ENCODE peak calls at places on chromosomes 3 and 15, in ten cellular contexts. A is HEK293T; I is sigmoid colon; X is stimulated activated CD4-positive, alpha-beta T cell treated with anti-CD3 and anti-CD28 coated beads, Interleukin-2, amount 100 ng/mL, for 48 hours; Q is mesothelial cell of epicardium; W is osteocyte; P is HepG2; N is lower lobe of right lung; Z is A172; Y is AG04450. G is an unnamed sample.

GRCh38 chr15:48282186-48282585 is 49.0 kb upstream of the DUT start:
- DNase-seq in A (no peak), I (no peak), X (no peak), Q (no peak), W (no peak), P (no peak), N (no peak), Z (no peak), Y (no peak), G (no peak)

GRCh38 chr15:74631935-74632560 is 16.4 kb downstream of the CLK3 start:
- DNase-seq in A (peak), I (no peak), X (peak), Q (no peak), W (no peak), P (peak), N (no peak), Z (peak), Y (no peak), G (peak)

GRCh38 chr3:53346514-53346913 is 829 bp downstream of the DCP1A start:
- DNase-seq in A (peak), I (no peak), X (no peak), Q (no peak), W (no peak), P (peak), N (no peak), Z (no peak), Y (no peak), G (no peak)

GRCh38 chr3:51935886-51936755 is 5.6 kb downstream of the RRP9 start:
- DNase-seq in A (no peak), I (peak), X (no peak), Q (no peak), W (peak), P (no peak), N (no peak), Z (no peak), Y (no peak), G (peak)

GRCh38 chr3:54427501-54427900 is 305.1 kb downstream of the CACNA2D3 start:
- DNase-seq in A (no peak), I (no peak), X (no peak), Q (no peak), W (no peak), P (no peak), N (no peak), Z (no peak), Y (no peak), G (no peak)

GRCh38 chr15:100350434-100351226 is 8.9 kb upstream of the ADAMTS17 start:
- DNase-seq in A (no peak), I (no peak), X (no peak), Q (no peak), W (no peak), P (peak), N (no peak), Z (no peak), Y (no peak), G (no peak)

GRCh38 chr3:30493912-30494311 is 112.5 kb upstream of the TGFBR2 start:
- DNase-seq in A (no peak), I (peak), X (no peak), Q (no peak), W (no peak), P (no peak), N (no peak), Z (no peak), Y (peak), G (no peak)

GRCh38 chr3:124634210-124635168 is 95.8 kb upstream of the UMPS start:
- DNase-seq in A (no peak), I (no peak), X (no peak), Q (no peak), W (no peak), P (peak), N (no peak), Z (no peak), Y (no peak), G (no peak)

GRCh38 chr3:43248194-43248593 is 38.1 kb upstream of the SNRK start:
- DNase-seq in A (no peak), I (no peak), X (no peak), Q (no peak), W (no peak), P (no peak), N (no peak), Z (no peak), Y (no peak), G (no peak)

GRCh38 chr3:66816110-66816761 is 181.9 kb upstream of the KBTBD8 start:
- DNase-seq in A (peak), I (no peak), X (no peak), Q (no peak), W (no peak), P (peak), N (no peak), Z (peak), Y (peak), G (no peak)

GRCh38 chr3:192570757-192571156 is 156.6 kb downstream of the FGF12 start:
- DNase-seq in A (peak), I (no peak), X (no peak), Q (no peak), W (no peak), P (no peak), N (no peak), Z (peak), Y (no peak), G (no peak)

GRCh38 chr3:50806806-50807205 is 132.1 kb downstream of the DOCK3 start:
- DNase-seq in A (no peak), I (no peak), X (no peak), Q (no peak), W (no peak), P (no peak), N (no peak), Z (peak), Y (no peak), G (no peak)

GRCh38 chr3:12046406-12046805 is 42.2 kb downstream of the SYN2 start:
- DNase-seq in A (peak), I (no peak), X (no peak), Q (no peak), W (no peak), P (no peak), N (no peak), Z (no peak), Y (no peak), G (no peak)

GRCh38 chr3:93843981-93844380 is 129.7 kb downstream of the PROS1 start:
- DNase-seq in A (no peak), I (no peak), X (no peak), Q (no peak), W (no peak), P (no peak), N (no peak), Z (peak), Y (peak), G (no peak)

GRCh38 chr3:157436583-157437300 is at the start of gene PTX3:
- DNase-seq in A (peak), I (peak), X (no peak), Q (no peak), W (no peak), P (no peak), N (no peak), Z (peak), Y (peak), G (no peak)

GRCh38 chr3:77825045-77825827 is 785.3 kb downstream of the ROBO2 start:
- DNase-seq in A (no peak), I (no peak), X (no peak), Q (no peak), W (no peak), P (no peak), N (peak), Z (peak), Y (peak), G (no peak)

GRCh38 chr3:71172951-71173350 is 410.6 kb downstream of the FOXP1 start:
- DNase-seq in A (no peak), I (no peak), X (no peak), Q (no peak), W (no peak), P (peak), N (no peak), Z (no peak), Y (peak), G (no peak)

GRCh38 chr3:108391917-108392585 is 95.7 kb downstream of the HHLA2 start:
- DNase-seq in A (no peak), I (no peak), X (no peak), Q (no peak), W (no peak), P (no peak), N (no peak), Z (no peak), Y (no peak), G (no peak)

GRCh38 chr15:63372753-63373152 is 8.9 kb downstream of the CA12 start:
- DNase-seq in A (no peak), I (peak), X (no peak), Q (no peak), W (no peak), P (no peak), N (no peak), Z (peak), Y (no peak), G (no peak)

GRCh38 chr3:160486459-160486869 is 36.9 kb upstream of the TRIM59 start:
- DNase-seq in A (no peak), I (no peak), X (no peak), Q (no peak), W (no peak), P (peak), N (no peak), Z (no peak), Y (no peak), G (no peak)

GRCh38 chr3:128933922-128934253 is 54.5 kb downstream of the ACAD9 start:
- DNase-seq in A (no peak), I (no peak), X (no peak), Q (no peak), W (peak), P (no peak), N (no peak), Z (no peak), Y (no peak), G (no peak)

GRCh38 chr3:71310595-71311319 is 272.8 kb downstream of the FOXP1 start:
- DNase-seq in A (no peak), I (peak), X (no peak), Q (no peak), W (no peak), P (peak), N (no peak), Z (no peak), Y (no peak), G (peak)

GRCh38 chr3:83435173-83435572 is 1523.6 kb upstream of the CADM2 start:
- DNase-seq in A (peak), I (no peak), X (no peak), Q (no peak), W (no peak), P (no peak), N (no peak), Z (peak), Y (no peak), G (no peak)

GRCh38 chr3:16377196-16377595 is 112.2 kb downstream of the OXNAD1 start:
- DNase-seq in A (no peak), I (no peak), X (no peak), Q (no peak), W (no peak), P (no peak), N (no peak), Z (no peak), Y (no peak), G (no peak)

GRCh38 chr3:27559381-27559780 is 75.2 kb upstream of the SLC4A7 start:
- DNase-seq in A (no peak), I (no peak), X (no peak), Q (no peak), W (no peak), P (no peak), N (no peak), Z (no peak), Y (no peak), G (no peak)

GRCh38 chr3:170027691-170028102 is 10.1 kb upstream of the GPR160 start:
- DNase-seq in A (no peak), I (no peak), X (no peak), Q (no peak), W (no peak), P (peak), N (no peak), Z (no peak), Y (no peak), G (no peak)

GRCh38 chr3:40008796-40009195 is 199.4 kb downstream of the MYRIP start:
- DNase-seq in A (no peak), I (no peak), X (no peak), Q (no peak), W (no peak), P (no peak), N (no peak), Z (no peak), Y (no peak), G (no peak)

GRCh38 chr3:52039846-52040245 is 16.5 kb downstream of the DUSP7 start:
- DNase-seq in A (no peak), I (peak), X (no peak), Q (no peak), W (no peak), P (peak), N (peak), Z (no peak), Y (no peak), G (peak)

GRCh38 chr3:139982404-139982803 is 47.4 kb downstream of the CLSTN2 start:
- DNase-seq in A (peak), I (no peak), X (no peak), Q (no peak), W (peak), P (no peak), N (no peak), Z (no peak), Y (no peak), G (no peak)

GRCh38 chr3:82087958-82088357 is 326.5 kb upstream of the GBE1 start:
- DNase-seq in A (no peak), I (no peak), X (no peak), Q (no peak), W (no peak), P (peak), N (no peak), Z (peak), Y (no peak), G (no peak)

GRCh38 chr3:171810278-171811058 is at the start of gene PLD1:
- DNase-seq in A (peak), I (peak), X (peak), Q (peak), W (no peak), P (peak), N (peak), Z (peak), Y (no peak), G (peak)

GRCh38 chr3:39408493-39409372 is 2.2 kb downstream of the RPSA start:
- DNase-seq in A (no peak), I (no peak), X (no peak), Q (no peak), W (no peak), P (no peak), N (no peak), Z (no peak), Y (no peak), G (no peak)

GRCh38 chr15:29276366-29276765 is 6.7 kb upstream of the NSMCE3 start:
- DNase-seq in A (no peak), I (no peak), X (no peak), Q (no peak), W (no peak), P (no peak), N (no peak), Z (no peak), Y (no peak), G (no peak)

GRCh38 chr15:26771168-26771916 is 1.5 kb downstream of the GABRB3 start:
- DNase-seq in A (no peak), I (no peak), X (no peak), Q (peak), W (no peak), P (peak), N (no peak), Z (no peak), Y (no peak), G (peak)

GRCh38 chr15:75361361-75361988 is 6.9 kb downstream of the MAN2C1 start:
- DNase-seq in A (no peak), I (no peak), X (no peak), Q (no peak), W (no peak), P (no peak), N (no peak), Z (no peak), Y (no peak), G (no peak)

GRCh38 chr3:134336587-134336986 is 37.7 kb downstream of the AMOTL2 start:
- DNase-seq in A (no peak), I (no peak), X (no peak), Q (no peak), W (no peak), P (no peak), N (no peak), Z (peak), Y (no peak), G (no peak)

GRCh38 chr15:72342385-72342784 is 22.4 kb upstream of the CELF6 start:
- DNase-seq in A (peak), I (no peak), X (peak), Q (no peak), W (peak), P (peak), N (no peak), Z (peak), Y (no peak), G (no peak)

GRCh38 chr15:23857028-23857641 is 170.0 kb upstream of the NDN start:
- DNase-seq in A (peak), I (no peak), X (no peak), Q (no peak), W (no peak), P (peak), N (peak), Z (no peak), Y (no peak), G (no peak)

G was measured in Right ventricle myocardium superior.